ENCODE peak calls at places on chromosomes 1 and 21, in nine cellular contexts. V is mucosa of descending colon; K is body of pancreas; H is GM12865; A is endothelial cell; S is sigmoid colon; E is cardiac fibroblast; R is thyroid gland; X is activated CD8-positive, alpha-beta T cell treated with anti-CD3 and anti-CD28 coated beads for 36 hours. I is an unnamed sample.

GRCh38 chr1:187517508-187517907 is 688.8 kb downstream of the PLA2G4A start:
- DNase-seq in V (no peak), K (no peak), H (no peak), A (no peak), S (no peak), E (no peak), R (no peak), X (no peak), I (no peak)

GRCh38 chr1:46159516-46159915 is 15.4 kb upstream of the TSPAN1 start:
- DNase-seq in V (no peak), K (no peak), H (peak), A (no peak), S (no peak), E (no peak), R (no peak), X (no peak), I (no peak)

GRCh38 chr1:52140633-52141512 is 1.0 kb upstream of the ZFYVE9 start:
- DNase-seq in V (no peak), K (no peak), H (no peak), A (no peak), S (no peak), E (no peak), R (no peak), X (no peak), I (no peak)

GRCh38 chr1:115706774-115707425 is 61.6 kb downstream of the CASQ2 start:
- DNase-seq in V (no peak), K (no peak), H (peak), A (no peak), S (no peak), E (peak), R (peak), X (peak), I (peak)

GRCh38 chr1:206608108-206608698 is 4.1 kb downstream of the EIF2D start:
- DNase-seq in V (peak), K (peak), H (peak), A (peak), S (no peak), E (peak), R (peak), X (peak), I (peak)

GRCh38 chr1:225885336-225885735 is 3.2 kb upstream of the TMEM63A start:
- DNase-seq in V (no peak), K (no peak), H (no peak), A (no peak), S (no peak), E (no peak), R (no peak), X (no peak), I (no peak)

GRCh38 chr1:200081151-200081981 is 53.9 kb downstream of the NR5A2 start:
- DNase-seq in V (no peak), K (no peak), H (no peak), A (no peak), S (no peak), E (no peak), R (no peak), X (no peak), I (no peak)

GRCh38 chr1:91891486-91891885 is 5.5 kb upstream of the TGFBR3 start:
- DNase-seq in V (no peak), K (no peak), H (no peak), A (no peak), S (no peak), E (peak), R (no peak), X (no peak), I (no peak)

GRCh38 chr1:92184632-92185031 is 33.1 kb upstream of the C1orf146 start:
- DNase-seq in V (no peak), K (no peak), H (no peak), A (no peak), S (no peak), E (peak), R (no peak), X (no peak), I (no peak)

GRCh38 chr1:59596432-59596831 is 218.3 kb upstream of the HOOK1 start:
- DNase-seq in V (no peak), K (peak), H (no peak), A (no peak), S (no peak), E (peak), R (no peak), X (no peak), I (no peak)

GRCh38 chr1:226534645-226535044 is 13.9 kb upstream of the STUM start:
- DNase-seq in V (no peak), K (no peak), H (no peak), A (no peak), S (no peak), E (no peak), R (no peak), X (no peak), I (no peak)

GRCh38 chr1:201456499-201457309 is 12.3 kb downstream of the PHLDA3 start:
- DNase-seq in V (no peak), K (peak), H (no peak), A (no peak), S (peak), E (peak), R (peak), X (no peak), I (no peak)

GRCh38 chr1:17248781-17249180 is at the start of gene PADI3:
- DNase-seq in V (no peak), K (no peak), H (no peak), A (no peak), S (no peak), E (no peak), R (no peak), X (no peak), I (no peak)

GRCh38 chr1:150972417-150972940 is 2.2 kb downstream of the CERS2 start:
- DNase-seq in V (no peak), K (peak), H (no peak), A (no peak), S (no peak), E (no peak), R (peak), X (no peak), I (no peak)

GRCh38 chr1:243421784-243422183 is 165.9 kb downstream of the SDCCAG8 start:
- DNase-seq in V (peak), K (no peak), H (peak), A (no peak), S (no peak), E (peak), R (peak), X (peak), I (peak)

GRCh38 chr1:209318302-209319056 is 265.0 kb upstream of the CAMK1G start:
- DNase-seq in V (no peak), K (no peak), H (no peak), A (no peak), S (no peak), E (no peak), R (no peak), X (no peak), I (no peak)

GRCh38 chr1:31637915-31638673 is 6.6 kb downstream of the PEF1 start:
- DNase-seq in V (peak), K (no peak), H (peak), A (no peak), S (no peak), E (no peak), R (no peak), X (no peak), I (no peak)

GRCh38 chr1:74357150-74357549 is 122.0 kb downstream of the TNNI3K start:
- DNase-seq in V (no peak), K (no peak), H (no peak), A (no peak), S (no peak), E (no peak), R (no peak), X (no peak), I (no peak)

GRCh38 chr1:156504062-156504813 is 3.7 kb upstream of the MEF2D start:
- DNase-seq in V (peak), K (no peak), H (peak), A (no peak), S (no peak), E (no peak), R (no peak), X (peak), I (no peak)

GRCh38 chr21:45074818-45075605 is 632 bp downstream of the ADARB1 start:
- DNase-seq in V (peak), K (peak), H (peak), A (peak), S (peak), E (no peak), R (peak), X (peak), I (peak)

GRCh38 chr1:178874966-178875365 is 4.1 kb upstream of the ANGPTL1 start:
- DNase-seq in V (no peak), K (no peak), H (no peak), A (no peak), S (no peak), E (no peak), R (no peak), X (no peak), I (no peak)

GRCh38 chr1:172708452-172708851 is 49.5 kb downstream of the FASLG start:
- DNase-seq in V (no peak), K (no peak), H (no peak), A (no peak), S (no peak), E (no peak), R (no peak), X (peak), I (no peak)

GRCh38 chr1:5959667-5960230 is 32.5 kb downstream of the NPHP4 start:
- DNase-seq in V (no peak), K (no peak), H (no peak), A (no peak), S (no peak), E (no peak), R (no peak), X (no peak), I (no peak)

GRCh38 chr1:165633624-165634023 is 2.6 kb downstream of the MGST3 start:
- DNase-seq in V (no peak), K (no peak), H (peak), A (no peak), S (no peak), E (peak), R (no peak), X (no peak), I (no peak)

GRCh38 chr1:155607708-155608107 is 2.3 kb upstream of the MSTO1 start:
- DNase-seq in V (no peak), K (no peak), H (no peak), A (no peak), S (no peak), E (no peak), R (no peak), X (peak), I (no peak)

GRCh38 chr1:116067564-116067887 is 43.7 kb upstream of the MAB21L3 start:
- DNase-seq in V (no peak), K (no peak), H (no peak), A (no peak), S (peak), E (peak), R (no peak), X (no peak), I (no peak)

GRCh38 chr1:20080441-20081330 is 10.7 kb downstream of the PLA2G5 start:
- DNase-seq in V (no peak), K (no peak), H (peak), A (no peak), S (peak), E (no peak), R (no peak), X (peak), I (peak)
- TF ChIP-seq CTCF in V (no peak), K (no peak), H (no peak), A (no peak), S (no peak), E (no peak), R (no peak), X (no peak), I (no peak)

GRCh38 chr1:37391181-37391949 is 83.0 kb upstream of the ZC3H12A start:
- DNase-seq in V (no peak), K (no peak), H (no peak), A (no peak), S (no peak), E (no peak), R (no peak), X (no peak), I (no peak)
- TF ChIP-seq CTCF in V (no peak), K (no peak), H (no peak), A (no peak), S (no peak), E (no peak), R (no peak), X (no peak), I (no peak)

GRCh38 chr1:57553666-57554065 is 129.8 kb upstream of the DAB1 start:
- DNase-seq in V (no peak), K (no peak), H (no peak), A (no peak), S (no peak), E (no peak), R (no peak), X (no peak), I (no peak)
- TF ChIP-seq CTCF in V (no peak), K (no peak), H (no peak), A (no peak), S (no peak), E (no peak), R (no peak), X (no peak), I (no peak)

GRCh38 chr1:227901906-227902640 is 45.7 kb downstream of the WNT9A start:
- DNase-seq in V (peak), K (no peak), H (no peak), A (peak), S (peak), E (peak), R (no peak), X (peak), I (no peak)
- TF ChIP-seq CTCF in V (no peak), K (no peak), H (no peak), A (no peak), S (no peak), E (no peak), R (no peak), X (no peak), I (no peak)